ENCODE peak calls at places on chromosome 17, in four cellular contexts. V is spleen, I is breast epithelium, Q is SK-N-SH. J is an unnamed sample.

GRCh38 chr17:31535581-31535981 is 144.1 kb downstream of the RAB11FIP4 start:
- DNase-seq in V (peak; percentile 88), I (no peak), Q (no peak), J (no peak)

GRCh38 chr17:73646409-73647305 is 2.4 kb upstream of the SDK2 start:
- DNase-seq in V (no peak), I (no peak), Q (peak; percentile 83), J (no peak)

GRCh38 chr17:39705786-39706348 is 6.0 kb downstream of the ERBB2 start:
- DNase-seq in V (no peak), I (peak; percentile 92), Q (no peak), J (no peak)

GRCh38 chr17:2928294-2928890 is 132.2 kb downstream of the RAP1GAP2 start:
- DNase-seq in V (no peak), I (no peak), Q (peak; percentile 73), J (no peak)

GRCh38 chr17:14212401-14212800 is 24.3 kb downstream of the CDRT15 start:
- DNase-seq in V (no peak), I (no peak), Q (no peak), J (no peak)

GRCh38 chr17:39950871-39951348 is 11.9 kb upstream of the GSDMA start:
- DNase-seq in V (no peak), I (no peak), Q (no peak), J (no peak)

GRCh38 chr17:51035436-51035835 is 85.2 kb downstream of the SPAG9 start:
- DNase-seq in V (no peak), I (no peak), Q (no peak), J (no peak)

GRCh38 chr17:77512062-77512946 is 371.5 kb downstream of the SEC14L1 start:
- DNase-seq in V (no peak), I (no peak), Q (no peak), J (no peak)

GRCh38 chr17:32870027-32870670 is 6.8 kb downstream of the MYO1D start:
- DNase-seq in V (no peak), I (no peak), Q (no peak), J (no peak)

GRCh38 chr17:2710075-2710803 is 1.3 kb downstream of the CLUH start:
- DNase-seq in V (no peak), I (no peak), Q (no peak), J (no peak)

GRCh38 chr17:76408037-76408849 is 23.8 kb downstream of the SPHK1 start:
- DNase-seq in V (peak; percentile 93), I (peak; percentile 55), Q (peak; percentile 82), J (no peak)

GRCh38 chr17:64202683-64203430 is 60.2 kb downstream of the TEX2 start:
- DNase-seq in V (no peak), I (no peak), Q (peak; percentile 47), J (no peak)

GRCh38 chr17:31422443-31422842 is 31.0 kb downstream of the RAB11FIP4 start:
- DNase-seq in V (no peak), I (no peak), Q (no peak), J (no peak)

GRCh38 chr17:2406903-2407790 is 6.3 kb upstream of the MNT start:
- DNase-seq in V (no peak), I (peak; percentile 76), Q (no peak), J (no peak)

GRCh38 chr17:77999413-78000173 is 41.1 kb downstream of the TNRC6C start:
- DNase-seq in V (no peak), I (no peak), Q (no peak), J (no peak)

GRCh38 chr17:17518951-17519350 is 22.8 kb upstream of the RASD1 start:
- DNase-seq in V (no peak), I (no peak), Q (no peak), J (no peak)
- H3K36me3 ChIP-seq in V (peaks cover 7% of the 10 kb centered on the region), I (no peaks in the 10 kb centered on the region), Q (no peaks in the 10 kb centered on the region), J (no peaks in the 10 kb centered on the region)

GRCh38 chr17:82534401-82534812 is 14.9 kb downstream of the FOXK2 start:
- DNase-seq in V (no peak), I (no peak), Q (no peak), J (no peak)
- TF ChIP-seq POLR2AphosphoS5 in V (no peak), I (no peak), Q (no peak), J (no peak)

GRCh38 chr17:518047-518735 is 165.6 kb upstream of the RPH3AL start:
- DNase-seq in V (peak; percentile 41), I (no peak), Q (no peak), J (no peak)
- H3K4me1 ChIP-seq in V (no peaks in the 10 kb centered on the region), I (no peaks in the 10 kb centered on the region), Q (peaks cover 20% of the 10 kb centered on the region), J (no peaks in the 10 kb centered on the region)

DNA sequence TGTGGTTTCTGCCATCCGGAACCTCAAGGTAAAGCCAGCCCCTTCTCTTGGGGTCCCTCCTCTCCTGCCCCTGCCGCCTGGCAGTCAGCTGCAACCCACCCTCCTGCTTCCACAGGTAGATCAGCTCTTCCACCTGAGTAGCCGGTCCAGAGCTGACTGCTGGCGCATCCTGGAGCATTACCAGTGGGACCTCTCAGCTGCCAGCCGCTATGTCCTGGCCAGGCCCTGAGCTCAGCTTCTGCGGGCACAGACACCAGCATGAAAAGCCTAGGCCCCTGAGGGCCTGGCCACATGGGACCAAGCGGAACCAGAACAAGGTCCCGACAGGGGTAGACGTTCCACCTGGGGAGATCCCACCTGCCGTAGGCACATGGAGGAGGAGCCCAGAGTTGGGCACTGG is 5.5 kb downstream of the PLSCR3 start:
- DNase-seq in V (no peak), I (no peak), Q (no peak), J (no peak)
- H3K36me3 ChIP-seq in V (peaks cover 9% of the 10 kb centered on the region), I (peaks cover 9% of the 10 kb centered on the region), Q (peaks cover 34% of the 10 kb centered on the region), J (no peaks in the 10 kb centered on the region)

J was measured in Panc1.